ENCODE peak calls at places on chromosome 18, in four cellular contexts. One of them, this sample, is unnamed.

GRCh38 chr18:50401888-50402287 is 27.0 kb downstream of the SKA1 start:
- DNase-seq in cardiac fibroblast: peak
- DNase-seq in astrocyte of the spinal cord: peak
- DNase-seq in kidney epithelial cell: no peak
- DNase-seq in this sample: no peak

GRCh38 chr18:59823611-59824195 is 76.1 kb upstream of the PMAIP1 start:
- DNase-seq in cardiac fibroblast: peak
- DNase-seq in astrocyte of the spinal cord: peak
- DNase-seq in kidney epithelial cell: peak
- DNase-seq in this sample: no peak

GRCh38 chr18:50518787-50519520 is 40.9 kb upstream of the MAPK4 start:
- DNase-seq in cardiac fibroblast: peak
- DNase-seq in astrocyte of the spinal cord: no peak
- DNase-seq in kidney epithelial cell: no peak
- DNase-seq in this sample: no peak

GRCh38 chr18:29041976-29042375 is 865.0 kb upstream of the CDH2 start:
- DNase-seq in cardiac fibroblast: no peak
- DNase-seq in astrocyte of the spinal cord: no peak
- DNase-seq in kidney epithelial cell: peak
- DNase-seq in this sample: no peak

GRCh38 chr18:45850021-45850420 is 24.5 kb downstream of the SIGLEC15 start:
- DNase-seq in cardiac fibroblast: peak
- DNase-seq in astrocyte of the spinal cord: no peak
- DNase-seq in kidney epithelial cell: no peak
- DNase-seq in this sample: no peak

GRCh38 chr18:78996741-78997490 is 17.3 kb downstream of the SALL3 start:
- DNase-seq in cardiac fibroblast: no peak
- DNase-seq in astrocyte of the spinal cord: no peak
- DNase-seq in kidney epithelial cell: no peak
- DNase-seq in this sample: no peak

GRCh38 chr18:55404136-55404810 is 183.7 kb downstream of the TCF4 start:
- DNase-seq in cardiac fibroblast: no peak
- DNase-seq in astrocyte of the spinal cord: no peak
- DNase-seq in kidney epithelial cell: no peak
- DNase-seq in this sample: no peak

GRCh38 chr18:44826418-44827259 is 146.0 kb downstream of the SETBP1 start:
- DNase-seq in cardiac fibroblast: peak
- DNase-seq in astrocyte of the spinal cord: peak
- DNase-seq in kidney epithelial cell: peak
- DNase-seq in this sample: peak

GRCh38 chr18:62107881-62108280 is 79.0 kb downstream of the PIGN start:
- DNase-seq in cardiac fibroblast: no peak
- DNase-seq in astrocyte of the spinal cord: no peak
- DNase-seq in kidney epithelial cell: no peak
- DNase-seq in this sample: no peak

GRCh38 chr18:23828426-23828825 is 139.2 kb downstream of the LAMA3 start:
- DNase-seq in cardiac fibroblast: peak
- DNase-seq in astrocyte of the spinal cord: peak
- DNase-seq in kidney epithelial cell: peak
- DNase-seq in this sample: no peak

GRCh38 chr18:22330508-22330907 is 87.2 kb downstream of the CTAGE1 start:
- DNase-seq in cardiac fibroblast: no peak
- DNase-seq in astrocyte of the spinal cord: no peak
- DNase-seq in kidney epithelial cell: no peak
- DNase-seq in this sample: no peak

GRCh38 chr18:35749701-35750100 is 168.2 kb downstream of the GALNT1 start:
- DNase-seq in cardiac fibroblast: peak
- DNase-seq in astrocyte of the spinal cord: no peak
- DNase-seq in kidney epithelial cell: no peak
- DNase-seq in this sample: no peak

GRCh38 chr18:3179430-3180089 is 40.2 kb downstream of the MYOM1 start:
- DNase-seq in cardiac fibroblast: no peak
- DNase-seq in astrocyte of the spinal cord: no peak
- DNase-seq in kidney epithelial cell: no peak
- DNase-seq in this sample: no peak

GRCh38 chr18:52907942-52908341 is 567.9 kb downstream of the DCC start:
- DNase-seq in cardiac fibroblast: no peak
- DNase-seq in astrocyte of the spinal cord: no peak
- DNase-seq in kidney epithelial cell: no peak
- DNase-seq in this sample: peak

GRCh38 chr18:7261199-7261598 is 30.3 kb downstream of the LRRC30 start:
- DNase-seq in cardiac fibroblast: no peak
- DNase-seq in astrocyte of the spinal cord: no peak
- DNase-seq in kidney epithelial cell: no peak
- DNase-seq in this sample: no peak

GRCh38 chr18:59155140-59155539 is 15.5 kb downstream of the SEC11C start:
- DNase-seq in cardiac fibroblast: peak
- DNase-seq in astrocyte of the spinal cord: peak
- DNase-seq in kidney epithelial cell: peak
- DNase-seq in this sample: peak

GRCh38 chr18:44859751-44860458 is 179.2 kb downstream of the SETBP1 start:
- DNase-seq in cardiac fibroblast: no peak
- DNase-seq in astrocyte of the spinal cord: no peak
- DNase-seq in kidney epithelial cell: no peak
- DNase-seq in this sample: no peak

GRCh38 chr18:22283397-22283796 is 114.0 kb downstream of the GATA6 start:
- DNase-seq in cardiac fibroblast: peak
- DNase-seq in astrocyte of the spinal cord: peak
- DNase-seq in kidney epithelial cell: no peak
- DNase-seq in this sample: no peak

GRCh38 chr18:22115573-22115972 is 53.8 kb upstream of the GATA6 start:
- DNase-seq in cardiac fibroblast: no peak
- DNase-seq in astrocyte of the spinal cord: no peak
- DNase-seq in kidney epithelial cell: no peak
- DNase-seq in this sample: no peak

GRCh38 chr18:74286106-74286856 is 5.5 kb downstream of the CYB5A start:
- DNase-seq in cardiac fibroblast: peak
- DNase-seq in astrocyte of the spinal cord: no peak
- DNase-seq in kidney epithelial cell: no peak
- DNase-seq in this sample: no peak
- H3K4me3 ChIP-seq in cardiac fibroblast: no peak
- H3K4me3 ChIP-seq in astrocyte of the spinal cord: no peak
- H3K4me3 ChIP-seq in kidney epithelial cell: no peak
- H3K4me3 ChIP-seq in this sample: no peak

DNA sequence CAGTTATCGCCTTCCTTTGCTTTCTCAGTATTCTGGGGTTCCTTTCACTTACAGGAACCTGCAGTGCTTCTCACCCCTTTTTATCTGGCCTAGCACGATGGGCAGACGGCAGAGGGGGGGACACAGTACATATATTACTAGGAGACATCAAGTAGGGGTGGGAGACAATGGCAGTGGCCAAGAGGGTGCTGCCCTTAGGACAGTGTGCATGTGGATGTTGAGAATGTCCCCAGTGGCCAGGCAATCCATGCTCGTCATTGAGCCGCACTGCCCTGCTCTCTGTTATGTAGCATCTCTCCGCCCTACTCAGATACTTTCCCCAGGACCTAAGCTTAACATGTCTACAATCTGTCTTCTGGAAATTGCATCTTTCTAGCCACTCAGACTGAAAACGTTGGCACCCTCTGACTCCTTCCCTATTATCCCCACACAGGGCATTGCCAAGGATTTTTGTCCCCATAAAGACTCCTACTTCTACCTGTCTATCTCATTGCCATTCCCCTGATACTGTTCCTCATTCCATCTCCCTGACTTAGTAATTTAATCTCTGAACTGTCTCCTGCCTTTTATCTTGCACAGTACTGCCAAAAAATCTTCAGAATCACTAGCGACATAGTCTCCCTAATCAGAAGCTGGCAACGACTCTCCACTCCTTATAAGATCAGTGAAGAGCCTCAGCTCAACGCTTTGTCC is 6.6 kb downstream of the DSG2 start:
- DNase-seq in cardiac fibroblast: no peak
- DNase-seq in astrocyte of the spinal cord: no peak
- DNase-seq in kidney epithelial cell: no peak
- DNase-seq in this sample: no peak
- TF ChIP-seq CTCF in cardiac fibroblast: no peak
- TF ChIP-seq CTCF in astrocyte of the spinal cord: no peak
- TF ChIP-seq CTCF in kidney epithelial cell: no peak
- TF ChIP-seq CTCF in this sample: no peak

GRCh38 chr18:9017170-9017899 is 85.2 kb upstream of the NDUFV2 start:
- DNase-seq in cardiac fibroblast: peak
- DNase-seq in astrocyte of the spinal cord: peak
- DNase-seq in kidney epithelial cell: peak
- DNase-seq in this sample: no peak
- H3K4me3 ChIP-seq in cardiac fibroblast: peak
- H3K4me3 ChIP-seq in astrocyte of the spinal cord: peak
- H3K4me3 ChIP-seq in kidney epithelial cell: no peak
- H3K4me3 ChIP-seq in this sample: peak

DNA sequence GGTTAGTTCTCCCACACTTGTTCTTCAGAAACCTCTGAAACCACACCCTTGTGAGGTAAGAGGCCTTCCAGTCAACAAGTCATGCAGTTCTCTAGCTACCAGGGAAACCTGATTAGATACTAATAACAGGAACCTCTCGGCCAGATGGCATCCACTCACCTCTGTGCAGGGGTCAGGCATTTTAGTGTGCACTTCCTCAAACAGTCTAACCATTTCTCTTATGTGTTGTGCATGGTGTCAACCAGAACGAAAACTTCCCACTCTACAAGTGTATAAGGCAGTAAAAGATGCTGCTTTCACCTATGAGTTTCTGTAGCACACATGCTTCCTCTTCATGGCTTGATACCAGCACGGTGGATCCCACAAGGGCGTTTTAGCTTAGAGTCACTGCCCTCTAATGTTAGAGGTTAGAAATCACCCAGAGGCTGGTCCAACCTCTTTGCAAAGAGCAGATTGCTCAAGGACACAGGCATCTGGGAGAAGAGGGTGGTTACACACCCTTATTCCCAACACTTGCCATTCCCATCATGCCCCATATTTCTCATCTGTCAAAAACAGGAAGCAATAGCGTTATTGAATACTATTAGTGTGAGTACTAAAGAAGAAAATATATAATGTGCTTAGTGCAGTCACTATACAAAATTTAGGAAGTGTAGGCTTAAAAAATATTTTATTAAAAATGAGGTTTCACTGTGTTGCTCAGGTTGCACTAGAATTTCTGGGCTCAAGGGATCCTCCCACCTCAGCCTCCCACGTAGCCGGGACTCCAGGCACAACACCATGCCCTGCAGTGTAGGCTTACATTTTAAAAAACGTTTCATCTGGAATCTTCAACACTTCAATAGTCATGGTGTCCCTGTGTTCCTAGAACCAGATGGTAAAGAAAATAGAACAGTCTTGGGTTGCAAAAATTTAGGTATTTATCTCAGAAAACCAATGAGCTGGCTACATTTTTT is 34.5 kb upstream of the RAB31 start:
- DNase-seq in cardiac fibroblast: peak
- DNase-seq in astrocyte of the spinal cord: peak
- DNase-seq in kidney epithelial cell: peak
- DNase-seq in this sample: no peak
- TF ChIP-seq CTCF in cardiac fibroblast: peak
- TF ChIP-seq CTCF in astrocyte of the spinal cord: peak
- TF ChIP-seq CTCF in kidney epithelial cell: no peak
- TF ChIP-seq CTCF in this sample: peak